ENCODE peak calls at places on chromosomes 13 and 19, in ten cellular contexts. One of them, this sample, is unnamed.

GRCh38 chr13:67574320-67575233 is 344.4 kb upstream of the PCDH9 start:
- DNase-seq in lower lobe of right lung: no peak
- DNase-seq in neural progenitor cell: no peak
- DNase-seq in H9: no peak
- DNase-seq in PC-9: peak; percentile 57
- DNase-seq in IMR-90: peak; percentile 54
- DNase-seq in tibial artery: no peak
- DNase-seq in body of pancreas: no peak
- DNase-seq in CD8-positive, alpha-beta memory T cell: no peak
- DNase-seq in thoracic aorta: no peak
- DNase-seq in this sample: no peak

GRCh38 chr13:98842858-98843481 is 90.5 kb upstream of the SLC15A1 start:
- DNase-seq in thoracic aorta: no peak
- DNase-seq in neural progenitor cell: peak; percentile 86
- DNase-seq in tibial artery: peak; percentile 80
- DNase-seq in IMR-90: peak; percentile 80
- DNase-seq in CD8-positive, alpha-beta memory T cell: peak; percentile 15
- DNase-seq in H9: peak; percentile 82
- DNase-seq in lower lobe of right lung: peak; percentile 56
- DNase-seq in PC-9: peak; percentile 62
- DNase-seq in body of pancreas: peak; percentile 77
- DNase-seq in this sample: peak; percentile 23

GRCh38 chr13:108827637-108828036 is 198.2 kb downstream of the MYO16 start:
- DNase-seq in CD8-positive, alpha-beta memory T cell: no peak
- DNase-seq in lower lobe of right lung: no peak
- DNase-seq in tibial artery: no peak
- DNase-seq in thoracic aorta: no peak
- DNase-seq in PC-9: no peak
- DNase-seq in IMR-90: no peak
- DNase-seq in body of pancreas: no peak
- DNase-seq in neural progenitor cell: no peak
- DNase-seq in H9: no peak
- DNase-seq in this sample: no peak

GRCh38 chr19:18785179-18786124 is 5.7 kb downstream of the COMP start:
- DNase-seq in body of pancreas: peak; percentile 75
- DNase-seq in tibial artery: peak; percentile 85
- DNase-seq in IMR-90: peak; percentile 22
- DNase-seq in PC-9: peak; percentile 62
- DNase-seq in thoracic aorta: no peak
- DNase-seq in lower lobe of right lung: peak; percentile 85
- DNase-seq in CD8-positive, alpha-beta memory T cell: peak; percentile 33
- DNase-seq in neural progenitor cell: peak; percentile 94
- DNase-seq in H9: peak; percentile 89
- DNase-seq in this sample: peak; percentile 56

GRCh38 chr13:45527699-45528462 is 63.1 kb downstream of the COG3 start:
- DNase-seq in tibial artery: no peak
- DNase-seq in thoracic aorta: no peak
- DNase-seq in body of pancreas: no peak
- DNase-seq in neural progenitor cell: no peak
- DNase-seq in CD8-positive, alpha-beta memory T cell: no peak
- DNase-seq in lower lobe of right lung: no peak
- DNase-seq in PC-9: peak; percentile 82
- DNase-seq in IMR-90: peak; percentile 74
- DNase-seq in H9: no peak
- DNase-seq in this sample: no peak

GRCh38 chr13:110700186-110700585 is 5.7 kb downstream of the CARS2 start:
- DNase-seq in PC-9: no peak
- DNase-seq in CD8-positive, alpha-beta memory T cell: no peak
- DNase-seq in tibial artery: no peak
- DNase-seq in body of pancreas: no peak
- DNase-seq in lower lobe of right lung: no peak
- DNase-seq in neural progenitor cell: no peak
- DNase-seq in IMR-90: no peak
- DNase-seq in thoracic aorta: no peak
- DNase-seq in H9: no peak
- DNase-seq in this sample: no peak

GRCh38 chr19:46018729-46019251 is 4.1 kb downstream of the PGLYRP1 start:
- DNase-seq in lower lobe of right lung: no peak
- DNase-seq in H9: no peak
- DNase-seq in body of pancreas: no peak
- DNase-seq in IMR-90: no peak
- DNase-seq in PC-9: no peak
- DNase-seq in tibial artery: no peak
- DNase-seq in thoracic aorta: no peak
- DNase-seq in neural progenitor cell: no peak
- DNase-seq in CD8-positive, alpha-beta memory T cell: no peak
- DNase-seq in this sample: no peak

GRCh38 chr19:10835089-10835753 is 791 bp downstream of the TMED1 start:
- DNase-seq in neural progenitor cell: no peak
- DNase-seq in lower lobe of right lung: no peak
- DNase-seq in H9: peak; percentile 100
- DNase-seq in IMR-90: no peak
- DNase-seq in CD8-positive, alpha-beta memory T cell: no peak
- DNase-seq in PC-9: peak; percentile 99
- DNase-seq in tibial artery: no peak
- DNase-seq in body of pancreas: no peak
- DNase-seq in thoracic aorta: no peak
- DNase-seq in this sample: peak; percentile 59

GRCh38 chr13:30837227-30838159 is 68.6 kb upstream of the MEDAG start:
- DNase-seq in CD8-positive, alpha-beta memory T cell: no peak
- DNase-seq in thoracic aorta: no peak
- DNase-seq in body of pancreas: no peak
- DNase-seq in PC-9: no peak
- DNase-seq in neural progenitor cell: no peak
- DNase-seq in IMR-90: no peak
- DNase-seq in tibial artery: no peak
- DNase-seq in H9: no peak
- DNase-seq in lower lobe of right lung: no peak
- DNase-seq in this sample: no peak
- H3K4me1 ChIP-seq in CD8-positive, alpha-beta memory T cell: no peaks in the 10 kb centered on the region
- H3K4me1 ChIP-seq in thoracic aorta: no peaks in the 10 kb centered on the region
- H3K4me1 ChIP-seq in body of pancreas: peaks cover 6% of the 10 kb centered on the region
- H3K4me1 ChIP-seq in PC-9: peaks cover 20% of the 10 kb centered on the region
- H3K4me1 ChIP-seq in neural progenitor cell: no peaks in the 10 kb centered on the region
- H3K4me1 ChIP-seq in IMR-90: peaks cover 8% of the 10 kb centered on the region
- H3K4me1 ChIP-seq in tibial artery: peaks cover 6% of the 10 kb centered on the region
- H3K4me1 ChIP-seq in H9: no peaks in the 10 kb centered on the region
- H3K4me1 ChIP-seq in lower lobe of right lung: no peaks in the 10 kb centered on the region
- H3K4me1 ChIP-seq in this sample: no peaks in the 10 kb centered on the region

GRCh38 chr13:112819816-112820215 is 130.0 kb downstream of the ATP11A start:
- DNase-seq in H9: no peak
- DNase-seq in lower lobe of right lung: no peak
- DNase-seq in PC-9: no peak
- DNase-seq in body of pancreas: no peak
- DNase-seq in tibial artery: peak; percentile 56
- DNase-seq in IMR-90: no peak
- DNase-seq in CD8-positive, alpha-beta memory T cell: no peak
- DNase-seq in neural progenitor cell: no peak
- DNase-seq in thoracic aorta: no peak
- DNase-seq in this sample: no peak
- H3K27me3 ChIP-seq in H9: no peaks in the 10 kb centered on the region
- H3K27me3 ChIP-seq in lower lobe of right lung: no peaks in the 10 kb centered on the region
- H3K27me3 ChIP-seq in PC-9: no peaks in the 10 kb centered on the region
- H3K27me3 ChIP-seq in body of pancreas: no peaks in the 10 kb centered on the region
- H3K27me3 ChIP-seq in tibial artery: no peaks in the 10 kb centered on the region
- H3K27me3 ChIP-seq in IMR-90: no peaks in the 10 kb centered on the region
- H3K27me3 ChIP-seq in CD8-positive, alpha-beta memory T cell: no peaks in the 10 kb centered on the region
- H3K27me3 ChIP-seq in neural progenitor cell: no peaks in the 10 kb centered on the region
- H3K27me3 ChIP-seq in thoracic aorta: no peaks in the 10 kb centered on the region
- H3K27me3 ChIP-seq in this sample: no peaks in the 10 kb centered on the region

DNA sequence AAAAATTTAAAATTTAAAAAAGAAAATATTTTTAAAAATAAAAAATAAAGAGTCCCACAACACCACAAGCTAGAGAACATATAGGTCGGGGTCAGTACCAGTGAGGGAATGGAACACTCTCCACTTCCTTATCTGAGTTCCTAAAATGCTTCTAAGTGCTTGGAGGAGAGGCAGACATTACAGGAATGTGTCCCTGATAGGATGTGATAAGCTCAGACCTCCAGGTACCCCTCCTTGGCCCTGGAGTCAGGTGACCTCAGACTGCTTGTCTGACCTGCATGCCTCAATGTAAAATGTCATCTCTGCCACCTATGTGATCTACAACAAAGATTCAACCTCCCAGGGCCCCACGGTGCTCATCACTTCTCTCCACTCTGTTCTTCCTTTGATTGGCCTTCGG is 2.8 kb downstream of the ZNF814 start:
- DNase-seq in H9: no peak
- DNase-seq in thoracic aorta: no peak
- DNase-seq in neural progenitor cell: no peak
- DNase-seq in PC-9: no peak
- DNase-seq in CD8-positive, alpha-beta memory T cell: no peak
- DNase-seq in tibial artery: no peak
- DNase-seq in IMR-90: no peak
- DNase-seq in lower lobe of right lung: no peak
- DNase-seq in body of pancreas: no peak
- DNase-seq in this sample: no peak
- H3K27ac ChIP-seq in H9: no peak overlapping the region
- H3K27ac ChIP-seq in thoracic aorta: no peak overlapping the region
- H3K27ac ChIP-seq in neural progenitor cell: no peak overlapping the region
- H3K27ac ChIP-seq in PC-9: no peak overlapping the region
- H3K27ac ChIP-seq in CD8-positive, alpha-beta memory T cell: no peak overlapping the region
- H3K27ac ChIP-seq in tibial artery: no peak overlapping the region
- H3K27ac ChIP-seq in IMR-90: no peak overlapping the region
- H3K27ac ChIP-seq in lower lobe of right lung: no peak overlapping the region
- H3K27ac ChIP-seq in body of pancreas: no peak overlapping the region
- H3K27ac ChIP-seq in this sample: no peak overlapping the region

GRCh38 chr19:39133431-39134270 is 8.1 kb downstream of the PAK4 start:
- DNase-seq in neural progenitor cell: peak; percentile 54
- DNase-seq in tibial artery: no peak
- DNase-seq in IMR-90: no peak
- DNase-seq in H9: no peak
- DNase-seq in CD8-positive, alpha-beta memory T cell: no peak
- DNase-seq in PC-9: no peak
- DNase-seq in thoracic aorta: no peak
- DNase-seq in body of pancreas: peak; percentile 52
- DNase-seq in lower lobe of right lung: no peak
- DNase-seq in this sample: no peak

GRCh38 chr19:39137131-39137530 is 11.5 kb downstream of the PAK4 start:
- DNase-seq in neural progenitor cell: no peak
- DNase-seq in H9: no peak
- DNase-seq in thoracic aorta: no peak
- DNase-seq in PC-9: no peak
- DNase-seq in lower lobe of right lung: no peak
- DNase-seq in tibial artery: no peak
- DNase-seq in IMR-90: no peak
- DNase-seq in body of pancreas: no peak
- DNase-seq in CD8-positive, alpha-beta memory T cell: no peak
- DNase-seq in this sample: no peak

GRCh38 chr19:39135701-39136100 is 10.1 kb downstream of the PAK4 start:
- DNase-seq in H9: no peak
- DNase-seq in CD8-positive, alpha-beta memory T cell: no peak
- DNase-seq in PC-9: no peak
- DNase-seq in IMR-90: no peak
- DNase-seq in neural progenitor cell: no peak
- DNase-seq in body of pancreas: no peak
- DNase-seq in tibial artery: no peak
- DNase-seq in lower lobe of right lung: no peak
- DNase-seq in thoracic aorta: no peak
- DNase-seq in this sample: no peak

GRCh38 chr19:39138221-39139211 is 12.9 kb downstream of the PAK4 start:
- DNase-seq in CD8-positive, alpha-beta memory T cell: no peak
- DNase-seq in neural progenitor cell: no peak
- DNase-seq in IMR-90: no peak
- DNase-seq in body of pancreas: no peak
- DNase-seq in H9: no peak
- DNase-seq in thoracic aorta: no peak
- DNase-seq in tibial artery: no peak
- DNase-seq in PC-9: no peak
- DNase-seq in lower lobe of right lung: no peak
- DNase-seq in this sample: no peak

DNA sequence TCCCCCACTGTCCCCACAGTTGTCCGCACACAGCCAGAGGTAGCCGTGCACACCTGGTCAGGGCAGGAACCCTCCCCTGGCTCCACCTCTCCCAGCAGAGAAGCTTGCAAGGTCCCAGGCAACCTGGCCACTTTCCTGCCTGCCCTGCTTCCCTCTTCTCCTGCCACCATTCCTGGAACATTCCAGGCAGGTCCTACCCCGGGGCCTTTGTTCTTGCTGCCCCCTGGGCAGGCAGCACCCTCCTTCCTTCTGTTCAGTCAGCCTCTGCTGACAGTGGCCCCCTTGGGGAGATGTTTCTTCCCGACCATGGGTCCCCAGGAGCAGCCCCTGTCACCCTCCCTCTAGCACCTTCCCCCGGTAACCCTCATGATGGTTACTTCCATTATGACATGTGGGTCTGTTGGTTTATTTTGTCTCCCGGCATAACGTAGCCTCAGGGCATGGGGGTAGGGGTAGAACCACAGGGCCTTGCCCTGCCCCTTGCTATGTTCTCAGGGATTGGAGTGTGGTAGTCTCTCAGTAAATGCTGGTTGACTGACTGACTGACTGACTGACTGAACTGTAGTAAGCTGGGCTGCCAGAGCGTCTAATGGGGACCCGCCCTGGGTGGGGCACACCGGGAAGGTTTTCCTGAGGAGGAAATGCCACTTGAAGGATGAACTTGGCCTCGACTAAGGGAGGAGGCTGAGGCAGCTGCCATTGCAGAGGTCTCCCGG is 10.8 kb downstream of the PAK4 start:
- DNase-seq in neural progenitor cell: no peak
- DNase-seq in H9: no peak
- DNase-seq in tibial artery: no peak
- DNase-seq in lower lobe of right lung: no peak
- DNase-seq in CD8-positive, alpha-beta memory T cell: no peak
- DNase-seq in IMR-90: no peak
- DNase-seq in body of pancreas: no peak
- DNase-seq in PC-9: no peak
- DNase-seq in thoracic aorta: no peak
- DNase-seq in this sample: no peak
- H3K4me1 ChIP-seq in neural progenitor cell: peaks cover 63% of the 10 kb centered on the region
- H3K4me1 ChIP-seq in H9: peaks cover 24% of the 10 kb centered on the region
- H3K4me1 ChIP-seq in tibial artery: peaks cover 28% of the 10 kb centered on the region
- H3K4me1 ChIP-seq in lower lobe of right lung: peaks cover 66% of the 10 kb centered on the region
- H3K4me1 ChIP-seq in CD8-positive, alpha-beta memory T cell: no peaks in the 10 kb centered on the region
- H3K4me1 ChIP-seq in IMR-90: peaks cover 15% of the 10 kb centered on the region
- H3K4me1 ChIP-seq in body of pancreas: peaks cover 92% of the 10 kb centered on the region
- H3K4me1 ChIP-seq in PC-9: peaks cover 9% of the 10 kb centered on the region
- H3K4me1 ChIP-seq in thoracic aorta: peaks cover 3% of the 10 kb centered on the region
- H3K4me1 ChIP-seq in this sample: peaks cover 7% of the 10 kb centered on the region